ENCODE peak calls at places on chromosomes 6 and 20, in six cellular contexts. Q is NCI-H1436, B is mucosa of gallbladder, K is iris pigment epithelial cell, C is iPS-NIHi11, T is HFF-Myc. J is an unnamed sample.

GRCh38 chr20:37774143-37774542 is 80.3 kb downstream of the CTNNBL1 start:
- DNase-seq in B (no peak), K (no peak), Q (no peak), T (no peak), C (no peak), J (no peak)

GRCh38 chr20:61515922-61516321 is 263.9 kb downstream of the CDH4 start:
- DNase-seq in K (no peak), T (no peak), C (no peak), Q (no peak), B (no peak), J (no peak)

GRCh38 chr6:3724451-3725144 is 26.9 kb downstream of the PXDC1 start:
- DNase-seq in T (no peak), C (no peak), B (no peak), Q (no peak), K (peak; percentile 39), J (no peak)

GRCh38 chr6:31723245-31723979 is at the start of gene MPIG6B:
- DNase-seq in Q (peak; percentile 71), K (no peak), B (no peak), C (no peak), T (no peak), J (no peak)

GRCh38 chr20:46399401-46399800 is 7.0 kb downstream of the ELMO2 start:
- DNase-seq in T (no peak), B (no peak), K (no peak), Q (no peak), C (no peak), J (no peak)

GRCh38 chr6:52361347-52361944 is 505 bp upstream of the PAQR8 start:
- DNase-seq in Q (no peak), C (peak; percentile 10), K (peak; percentile 22), B (no peak), T (no peak), J (no peak)

GRCh38 chr6:149985506-149985937 is 21.8 kb downstream of the ULBP1 start:
- DNase-seq in Q (no peak), B (no peak), T (no peak), C (no peak), K (no peak), J (no peak)

GRCh38 chr6:15363523-15364400 is 117.9 kb downstream of the JARID2 start:
- DNase-seq in K (no peak), B (no peak), Q (no peak), C (no peak), T (no peak), J (no peak)

GRCh38 chr20:11366660-11367059 is 551.0 kb upstream of the BTBD3 start:
- DNase-seq in T (no peak), Q (no peak), C (no peak), K (peak; percentile 73), B (no peak), J (no peak)

GRCh38 chr20:50216543-50217206 is 26.0 kb downstream of the CEBPB start:
- DNase-seq in T (no peak), C (no peak), K (no peak), B (no peak), Q (peak; percentile 80), J (no peak)

GRCh38 chr20:55881204-55881603 is 124.1 kb downstream of the CBLN4 start:
- DNase-seq in T (no peak), B (no peak), K (no peak), Q (no peak), C (no peak), J (no peak)

GRCh38 chr6:37058084-37058586 is 52.7 kb downstream of the FGD2 start:
- DNase-seq in C (no peak), Q (no peak), T (no peak), B (no peak), K (peak; percentile 59), J (no peak)

GRCh38 chr20:433300-433975 is 25.3 kb downstream of the RBCK1 start:
- DNase-seq in T (no peak), Q (no peak), B (no peak), C (no peak), K (peak; percentile 30), J (no peak)

GRCh38 chr20:60349418-60349817 is 391.2 kb downstream of the CDH26 start:
- DNase-seq in B (no peak), C (no peak), K (no peak), T (no peak), Q (no peak), J (no peak)

GRCh38 chr20:34574861-34575260 is 16.3 kb downstream of the MAP1LC3A start:
- DNase-seq in B (no peak), T (no peak), K (no peak), C (no peak), Q (no peak), J (no peak)

GRCh38 chr20:14991023-14991422 is 653.6 kb upstream of the FLRT3 start:
- DNase-seq in T (no peak), C (no peak), K (peak; percentile 77), Q (no peak), B (no peak), J (no peak)

GRCh38 chr20:63130654-63131577 is 85.0 kb downstream of the YTHDF1 start:
- DNase-seq in C (no peak), T (no peak), K (no peak), B (no peak), Q (no peak), J (no peak)

GRCh38 chr20:62742550-62742949 is 33.9 kb downstream of the NTSR1 start:
- DNase-seq in Q (no peak), C (no peak), T (no peak), K (no peak), B (no peak), J (no peak)

GRCh38 chr6:3752538-3753227 is 1.2 kb upstream of the PXDC1 start:
- DNase-seq in K (no peak), B (no peak), C (no peak), T (no peak), Q (no peak), J (no peak)

GRCh38 chr6:154164397-154164796 is 125.4 kb downstream of the OPRM1 start:
- DNase-seq in K (peak; percentile 85), C (no peak), T (no peak), Q (no peak), B (peak; percentile 65), J (no peak)